ENCODE peak calls at places on chromosomes 5 and 9, in seven cellular contexts. D is SJSA1; G is heart left ventricle; T is cardiac muscle cell; Z is fibroblast of lung; H is effector memory CD4-positive, alpha-beta T cell; I is left lung. O is an unnamed sample. For H3K9me3 and H3K36me3, the result is how much of the 10 kb centered on the place peaks cover.

GRCh38 chr9:68426755-68427154 is 70.3 kb downstream of the PGM5 start:
- DNase-seq in Z (no peak), G (no peak), D (no peak), T (no peak), I (no peak), H (no peak), O (no peak)

GRCh38 chr9:131860430-131860829 is 120.6 kb upstream of the RAPGEF1 start:
- DNase-seq in Z (no peak), T (no peak), G (peak), I (no peak), D (no peak), H (no peak), O (no peak)

GRCh38 chr9:70031141-70031545 is 12.5 kb upstream of the MAMDC2 start:
- DNase-seq in H (no peak), G (no peak), D (no peak), Z (peak), I (no peak), T (no peak), O (no peak)

GRCh38 chr9:98232926-98233325 is 22.5 kb downstream of the TBC1D2 start:
- DNase-seq in H (no peak), I (no peak), D (no peak), T (no peak), Z (no peak), G (no peak), O (no peak)

GRCh38 chr5:64165500-64166200 is at the start of gene RNF180:
- DNase-seq in T (peak), D (no peak), G (peak), Z (peak), I (peak), H (no peak), O (peak)

GRCh38 chr5:94508421-94509148 is 109.8 kb downstream of the KIAA0825 start:
- DNase-seq in I (no peak), H (no peak), D (no peak), G (no peak), T (no peak), Z (no peak), O (no peak)

GRCh38 chr5:139654875-139655491 is 6.8 kb downstream of the CXXC5 start:
- DNase-seq in D (no peak), Z (no peak), T (no peak), G (no peak), H (no peak), I (no peak), O (no peak)

GRCh38 chr5:3329427-3329826 is 266.2 kb upstream of the IRX1 start:
- DNase-seq in Z (no peak), D (no peak), T (no peak), I (no peak), H (no peak), G (no peak), O (no peak)

GRCh38 chr5:126915496-126915895 is 114.9 kb downstream of the MARCHF3 start:
- DNase-seq in G (no peak), D (no peak), H (no peak), T (no peak), I (no peak), Z (no peak), O (no peak)

GRCh38 chr9:111926421-111926875 is 29.8 kb downstream of the UGCG start:
- DNase-seq in Z (peak), H (peak), I (peak), G (no peak), D (no peak), T (peak), O (peak)

GRCh38 chr5:68803881-68804319 is 289.9 kb upstream of the SLC30A5 start:
- DNase-seq in I (no peak), Z (no peak), T (no peak), D (no peak), G (no peak), H (no peak), O (no peak)

GRCh38 chr5:149141224-149141956 is at the start of gene ABLIM3:
- DNase-seq in G (peak), I (peak), Z (peak), T (peak), D (peak), H (peak), O (peak)

GRCh38 chr9:28866951-28867350 is 1293.7 kb upstream of the C9orf72 start:
- DNase-seq in T (no peak), G (no peak), Z (no peak), H (no peak), D (no peak), I (no peak), O (no peak)

GRCh38 chr9:127199001-127199791 is 65.4 kb upstream of the GARNL3 start:
- DNase-seq in I (peak), T (peak), Z (peak), G (peak), D (peak), H (peak), O (peak)

GRCh38 chr5:120615967-120616645 is 152.0 kb downstream of the PRR16 start:
- DNase-seq in T (peak), G (no peak), H (no peak), I (no peak), D (no peak), Z (peak), O (no peak)

GRCh38 chr9:27519466-27520465 is 4.3 kb upstream of the IFNK start:
- DNase-seq in T (no peak), I (no peak), Z (no peak), D (no peak), H (no peak), G (no peak), O (no peak)

GRCh38 chr5:62138607-62139006 is 167.4 kb upstream of the KIF2A start:
- DNase-seq in G (no peak), D (no peak), Z (no peak), T (no peak), H (no peak), I (no peak), O (no peak)

GRCh38 chr5:93570294-93571110 is 10.5 kb downstream of the NR2F1-AS1 start:
- DNase-seq in Z (no peak), I (no peak), T (peak), G (peak), D (no peak), H (no peak), O (no peak)

GRCh38 chr9:14702200-14702599 is 9.0 kb upstream of the ZDHHC21 start:
- DNase-seq in G (no peak), I (no peak), Z (no peak), D (no peak), H (no peak), T (no peak), O (no peak)

GRCh38 chr5:91556-92263 is at the start of gene PLEKHG4B:
- DNase-seq in D (no peak), T (no peak), Z (no peak), H (no peak), I (no peak), G (peak), O (peak)

GRCh38 chr9:91382298-91382697 is 20.6 kb upstream of the AUH start:
- DNase-seq in Z (no peak), T (no peak), G (no peak), H (no peak), I (no peak), D (no peak), O (no peak)

GRCh38 chr5:9516591-9516990 is 29.3 kb downstream of the SEMA5A start:
- DNase-seq in T (no peak), G (no peak), Z (no peak), D (no peak), I (no peak), H (no peak), O (no peak)

GRCh38 chr5:51347704-51348103 is 35.5 kb upstream of the ISL1 start:
- DNase-seq in I (no peak), T (no peak), D (no peak), Z (no peak), H (no peak), G (no peak), O (no peak)

GRCh38 chr5:42984307-42984706 is 55.8 kb downstream of the ANXA2R start:
- DNase-seq in T (no peak), H (no peak), Z (no peak), I (no peak), G (no peak), D (no peak), O (no peak)

GRCh38 chr5:42988568-42988967 is 51.6 kb downstream of the ANXA2R start:
- DNase-seq in G (no peak), I (no peak), H (no peak), D (no peak), Z (no peak), T (no peak), O (no peak)

GRCh38 chr5:42989198-42989597 is 50.9 kb downstream of the ANXA2R start:
- DNase-seq in G (no peak), H (no peak), D (no peak), Z (no peak), I (no peak), T (no peak), O (no peak)

GRCh38 chr5:42982107-42982622 is 58.0 kb downstream of the ANXA2R start:
- DNase-seq in G (no peak), T (no peak), I (no peak), Z (no peak), H (no peak), D (peak), O (no peak)

DNA sequence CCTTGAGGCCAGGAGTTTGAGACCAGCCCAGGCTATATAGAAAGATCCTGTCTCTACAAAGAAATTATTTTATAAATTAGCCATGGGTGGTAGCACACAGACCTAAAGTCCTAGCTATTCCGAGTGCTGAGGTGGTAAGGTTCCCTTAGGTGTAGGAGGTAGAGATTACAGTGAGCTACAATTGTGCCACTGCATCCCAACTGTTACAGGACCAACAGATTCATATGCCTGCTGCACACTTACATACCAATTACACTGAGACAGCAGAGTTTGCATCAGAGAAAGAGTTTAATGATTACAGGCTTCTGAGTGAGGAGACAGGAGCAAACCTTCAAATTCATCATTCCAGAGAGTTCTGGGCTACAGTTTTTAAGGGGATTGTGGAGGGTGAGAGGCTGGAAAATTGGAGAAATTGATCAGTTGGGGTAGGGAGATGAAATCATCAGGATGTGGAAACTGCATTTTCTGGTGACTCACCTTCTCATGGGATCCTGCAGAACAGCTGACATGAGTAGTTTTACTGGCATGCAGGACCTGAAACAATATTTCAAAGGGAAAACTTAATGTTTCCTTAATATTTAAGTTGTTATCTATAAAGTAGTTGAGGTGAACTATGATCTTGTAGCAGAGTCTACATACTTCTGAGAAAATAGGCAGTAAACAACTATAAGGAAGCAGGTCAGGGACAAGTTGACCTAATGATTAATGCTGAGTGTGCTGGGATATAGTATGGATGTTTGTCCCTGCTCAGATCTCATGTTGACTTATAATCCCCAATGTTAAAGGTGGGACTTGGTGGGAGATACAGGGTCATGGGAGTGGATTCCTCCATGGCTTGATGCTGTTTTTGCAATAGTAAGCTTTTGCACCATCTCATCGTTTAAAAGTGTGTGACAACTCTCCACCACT is 54.7 kb downstream of the ANXA2R start:
- DNase-seq in Z (peak), H (no peak), T (peak), G (no peak), I (no peak), D (no peak), O (no peak)
- H3K9me3 ChIP-seq in Z (under half), H (under half), T (under half), G (under half), I (under half), D (under half), O (under half)

GRCh38 chr5:44681906-44682305 is 126.8 kb upstream of the MRPS30 start:
- DNase-seq in T (no peak), Z (no peak), G (no peak), H (no peak), D (no peak), I (no peak), O (no peak)

GRCh38 chr5:44679200-44679599 is 129.5 kb upstream of the MRPS30 start:
- DNase-seq in I (no peak), G (no peak), H (no peak), D (no peak), T (no peak), Z (no peak), O (no peak)
- H3K4me3 ChIP-seq in I (no peak), G (no peak), H (no peak), D (no peak), T (no peak), Z (no peak), O (no peak)

GRCh38 chr5:72290356-72291133 is 29.5 kb downstream of the MRPS27 start:
- DNase-seq in Z (peak), T (no peak), G (no peak), D (no peak), H (no peak), I (no peak), O (no peak)
- H3K36me3 ChIP-seq in Z (under half), T (under half), G (under half), D (under half), H (under half), I (under half), O (half or more)

GRCh38 chr5:78527925-78528324 is 120.6 kb downstream of the LHFPL2 start:
- DNase-seq in T (no peak), G (no peak), Z (no peak), H (no peak), I (no peak), D (no peak), O (no peak)
- H3K9me3 ChIP-seq in T (under half), G (under half), Z (under half), H (under half), I (under half), D (under half), O (under half)

DNA sequence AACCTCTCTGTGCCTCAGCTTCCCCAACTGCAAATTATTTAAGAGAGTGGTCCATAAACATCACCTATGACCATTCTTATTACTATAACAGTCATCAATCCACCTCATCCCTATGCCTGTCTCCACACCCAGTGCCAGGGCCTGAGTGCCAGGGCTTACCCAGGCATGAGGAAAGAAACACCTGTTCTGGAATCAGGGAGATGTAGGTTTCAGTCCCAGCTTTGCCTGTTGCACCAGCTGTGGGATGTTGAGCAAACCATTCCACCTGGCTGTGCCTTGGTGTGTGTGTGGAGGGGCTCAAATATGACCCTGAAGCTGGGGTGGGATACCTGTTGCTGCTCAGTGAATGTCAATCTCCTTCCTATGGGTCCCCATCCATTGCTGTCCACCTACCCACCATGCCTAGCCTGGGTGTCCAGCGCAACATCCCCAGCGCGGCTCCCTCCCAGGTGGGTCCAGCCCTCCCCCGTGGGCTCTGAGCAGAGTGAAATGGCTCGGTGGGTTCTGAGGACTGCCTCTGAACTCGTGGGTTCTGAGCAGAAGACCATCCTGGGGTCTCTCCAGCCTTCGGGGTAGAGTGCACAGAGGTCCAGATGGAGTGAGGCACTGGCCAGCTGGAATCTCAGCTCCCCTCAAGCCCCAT is 16.3 kb downstream of the AKNA start:
- DNase-seq in H (no peak), D (no peak), G (no peak), I (no peak), T (no peak), Z (no peak), O (no peak)
- H3K4me3 ChIP-seq in H (peak), D (no peak), G (no peak), I (no peak), T (no peak), Z (no peak), O (no peak)

GRCh38 chr9:125460883-125461475 is 199.4 kb downstream of the GAPVD1 start:
- DNase-seq in H (no peak), G (no peak), D (no peak), I (no peak), Z (peak), T (peak), O (peak)

GRCh38 chr9:125462766-125463384 is 201.2 kb downstream of the GAPVD1 start:
- DNase-seq in Z (peak), G (no peak), H (no peak), I (no peak), D (no peak), T (no peak), O (no peak)

GRCh38 chr9:125457357-125457756 is 195.7 kb downstream of the GAPVD1 start:
- DNase-seq in I (no peak), Z (no peak), H (no peak), T (no peak), G (no peak), D (no peak), O (no peak)

GRCh38 chr9:125461501-125462190 is 200.0 kb downstream of the GAPVD1 start:
- DNase-seq in T (no peak), D (no peak), I (no peak), H (no peak), Z (no peak), G (no peak), O (no peak)

GRCh38 chr9:125460346-125460745 is 198.7 kb downstream of the GAPVD1 start:
- DNase-seq in Z (peak), I (no peak), H (no peak), G (no peak), T (no peak), D (no peak), O (no peak)
- H3K36me3 ChIP-seq in Z (under half), I (under half), H (under half), G (under half), T (under half), D (under half), O (under half)

O was measured in MG63.